ENCODE peak calls at places on chromosomes 3 and 15, in six cellular contexts. T, H, A, L, I and Y are unnamed samples.

GRCh38 chr3:36792342-36792741 is 28.0 kb upstream of the DCLK3 start:
- DNase-seq in I (peak), H (peak), L (peak), T (peak), A (peak), Y (no peak)

GRCh38 chr3:72604287-72604686 is 244.0 kb downstream of the SHQ1 start:
- DNase-seq in T (peak), A (no peak), H (no peak), L (no peak), I (no peak), Y (no peak)

GRCh38 chr3:13277130-13277783 is 142.9 kb downstream of the NUP210 start:
- DNase-seq in T (no peak), I (no peak), L (no peak), A (no peak), H (no peak), Y (no peak)

GRCh38 chr3:25144430-25144829 is 283.6 kb upstream of the RARB start:
- DNase-seq in A (no peak), L (no peak), I (no peak), T (peak), H (no peak), Y (no peak)

GRCh38 chr15:37095197-37095992 is 5.0 kb downstream of the MEIS2 start:
- DNase-seq in I (no peak), T (no peak), A (no peak), H (no peak), L (no peak), Y (no peak)

GRCh38 chr3:30644615-30645014 is 38.2 kb downstream of the TGFBR2 start:
- DNase-seq in H (peak), T (peak), A (peak), I (no peak), L (no peak), Y (no peak)

GRCh38 chr3:30623375-30623774 is 17.0 kb downstream of the TGFBR2 start:
- DNase-seq in I (no peak), T (peak), A (peak), H (no peak), L (no peak), Y (no peak)

GRCh38 chr3:4416961-4417360 is 50.1 kb downstream of the SUMF1 start:
- DNase-seq in H (no peak), A (peak), T (peak), I (no peak), L (peak), Y (no peak)

GRCh38 chr15:32843211-32843907 is 125.6 kb downstream of the GREM1 start:
- DNase-seq in A (no peak), H (no peak), L (no peak), I (no peak), T (peak), Y (no peak)

GRCh38 chr15:79400650-79401049 is 31.5 kb upstream of the MINAR1 start:
- DNase-seq in T (no peak), H (no peak), I (no peak), A (no peak), L (no peak), Y (no peak)

GRCh38 chr15:90099868-90100854 is 2.1 kb downstream of the IDH2 start:
- DNase-seq in T (peak), A (peak), I (no peak), H (peak), L (peak), Y (peak)

GRCh38 chr15:90401499-90401898 is 13.5 kb downstream of the IQGAP1 start:
- DNase-seq in A (no peak), T (no peak), H (no peak), I (no peak), L (no peak), Y (no peak)

GRCh38 chr15:69824877-69825406 is 272.8 kb downstream of the TLE3 start:
- DNase-seq in H (no peak), A (no peak), L (no peak), I (no peak), T (no peak), Y (no peak)

GRCh38 chr3:77825045-77825827 is 785.3 kb downstream of the ROBO2 start:
- DNase-seq in T (peak), A (peak), L (peak), H (no peak), I (no peak), Y (peak)

GRCh38 chr15:78210349-78210717 is 24.0 kb downstream of the ACSBG1 start:
- DNase-seq in L (no peak), A (no peak), I (no peak), T (no peak), H (no peak), Y (no peak)

GRCh38 chr15:35654334-35654733 is 108.4 kb upstream of the DPH6 start:
- DNase-seq in A (no peak), L (no peak), T (no peak), I (no peak), H (no peak), Y (no peak)

GRCh38 chr15:64653757-64654156 is 121.6 kb downstream of the RBPMS2 start:
- DNase-seq in H (peak), L (no peak), T (peak), A (peak), I (no peak), Y (peak)

GRCh38 chr15:23670970-23671369 is 16.1 kb downstream of the NDN start:
- DNase-seq in L (no peak), I (no peak), H (no peak), A (no peak), T (no peak), Y (no peak)

GRCh38 chr15:53648934-53649333 is 110.5 kb downstream of the WDR72 start:
- DNase-seq in H (no peak), A (no peak), T (no peak), I (no peak), L (no peak), Y (no peak)

GRCh38 chr15:78266806-78267205 is 2.4 kb downstream of the DNAJA4 start:
- DNase-seq in T (no peak), H (no peak), I (no peak), L (no peak), A (no peak), Y (no peak)

GRCh38 chr3:191138937-191139336 is 60.1 kb upstream of the OSTN start:
- DNase-seq in H (no peak), T (no peak), I (no peak), A (no peak), L (no peak), Y (no peak)

GRCh38 chr3:8001712-8002111 is 499.9 kb upstream of the LMCD1 start:
- DNase-seq in T (no peak), H (no peak), I (no peak), L (no peak), A (no peak), Y (no peak)

GRCh38 chr3:7999363-7999762 is 502.3 kb upstream of the LMCD1 start:
- DNase-seq in A (no peak), H (no peak), L (no peak), T (no peak), I (no peak), Y (no peak)

DNA sequence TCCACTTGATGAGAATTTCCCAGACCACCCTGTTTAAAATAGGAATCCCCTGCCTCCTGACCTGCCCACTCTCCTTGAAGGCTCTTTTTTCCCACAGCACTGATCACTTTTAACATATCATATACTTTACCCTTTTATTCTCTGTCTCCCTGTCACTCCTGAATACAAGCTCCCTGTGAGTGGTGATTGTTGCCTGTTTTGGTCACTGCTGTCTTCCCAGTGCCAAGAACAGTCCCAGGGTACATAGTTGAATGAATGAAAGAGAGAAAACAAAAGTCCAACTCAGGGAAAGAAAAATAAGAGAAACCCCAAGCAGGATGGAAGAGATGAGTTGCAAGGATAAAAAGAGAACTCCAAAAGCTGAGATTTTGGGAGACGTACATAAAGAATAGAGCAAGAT is 500.3 kb upstream of the LMCD1 start:
- DNase-seq in T (no peak), H (no peak), L (no peak), A (no peak), I (no peak), Y (no peak)
- H3K27ac ChIP-seq in T (no peak), H (no peak), L (no peak), A (no peak), I (no peak), Y (no peak)

DNA sequence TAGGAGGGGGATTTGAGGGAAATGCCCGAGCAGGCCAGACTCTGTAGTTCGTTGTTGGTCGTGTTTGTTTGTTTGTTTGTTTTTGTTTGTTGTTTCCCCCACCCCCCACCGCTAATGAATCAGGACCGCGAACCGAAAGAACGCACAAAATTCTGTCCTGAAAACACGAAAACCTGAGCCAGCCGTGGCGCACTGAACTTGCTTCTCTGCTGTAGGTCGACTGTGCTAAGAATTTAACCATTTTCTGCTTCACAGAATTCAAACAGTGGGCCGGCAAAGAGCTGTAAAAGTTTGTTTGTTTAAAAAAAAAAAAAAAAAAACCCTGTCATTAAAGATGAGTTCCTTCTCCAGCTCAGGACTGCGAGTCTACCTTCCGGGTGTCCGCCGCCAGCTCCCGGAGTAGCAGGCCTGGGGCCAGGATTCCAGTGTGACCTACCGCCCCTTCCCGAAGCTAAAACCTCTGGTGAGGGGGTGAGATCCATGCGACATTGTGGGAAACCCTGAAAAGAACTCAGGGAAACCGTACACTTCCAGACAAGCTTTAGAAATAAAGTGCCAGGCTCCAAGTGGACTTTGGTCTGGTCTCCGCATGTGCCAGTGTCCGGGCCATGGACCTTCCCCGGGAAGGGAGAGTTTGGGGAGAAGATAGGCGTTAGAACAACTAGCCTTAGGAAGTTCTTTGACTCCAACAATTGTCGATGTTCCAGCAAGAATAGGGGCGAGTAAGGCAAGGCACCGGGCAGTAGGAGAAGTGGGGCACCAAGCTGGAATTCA is 12.0 kb downstream of the ZIC4 start:
- DNase-seq in H (no peak), I (no peak), A (no peak), T (peak), L (no peak), Y (no peak)
- H2AFZ ChIP-seq in H (no peak), I (no peak), A (no peak), T (peak), L (no peak), Y (no peak)

GRCh38 chr3:160226740-160227048 is 1.5 kb downstream of the C3orf80 start:
- DNase-seq in T (no peak), A (no peak), H (no peak), L (no peak), I (no peak), Y (no peak)
- H3K4me3 ChIP-seq in T (peak), A (no peak), H (no peak), L (no peak), I (no peak), Y (no peak)

GRCh38 chr3:135155228-135155627 is 360.2 kb downstream of the EPHB1 start:
- DNase-seq in T (no peak), H (no peak), I (no peak), L (no peak), A (no peak), Y (peak)
- H3K27ac ChIP-seq in T (no peak), H (no peak), I (no peak), L (no peak), A (no peak), Y (no peak)

GRCh38 chr3:105197863-105198262 is 168.8 kb upstream of the ALCAM start:
- DNase-seq in L (no peak), H (no peak), A (no peak), T (no peak), I (no peak), Y (no peak)
- H2AFZ ChIP-seq in L (peak), H (no peak), A (no peak), T (no peak), I (no peak), Y (no peak)

DNA sequence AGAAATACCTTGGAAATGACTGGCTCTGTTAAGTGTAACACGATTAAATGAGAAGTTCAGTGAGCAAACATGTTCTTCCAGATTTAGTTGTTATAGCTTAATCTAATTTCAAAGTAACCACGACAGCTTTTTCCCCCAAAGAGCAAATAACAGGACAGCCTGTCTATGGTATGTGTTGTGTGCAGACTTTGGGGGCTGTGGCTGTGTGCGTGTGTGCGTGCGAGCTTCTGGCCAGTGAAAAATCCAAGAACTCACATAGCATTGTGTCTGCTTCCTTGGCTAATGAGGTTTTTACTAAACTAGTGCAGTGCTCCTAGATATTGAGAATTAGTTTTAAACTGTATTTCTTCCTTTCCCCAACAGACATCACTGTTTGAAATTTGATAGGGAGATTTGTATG is 167.1 kb downstream of the CACNA1D start:
- DNase-seq in H (no peak), L (no peak), A (no peak), I (no peak), T (no peak), Y (no peak)
- H3K4me3 ChIP-seq in H (no peak), L (no peak), A (no peak), I (no peak), T (no peak), Y (no peak)

DNA sequence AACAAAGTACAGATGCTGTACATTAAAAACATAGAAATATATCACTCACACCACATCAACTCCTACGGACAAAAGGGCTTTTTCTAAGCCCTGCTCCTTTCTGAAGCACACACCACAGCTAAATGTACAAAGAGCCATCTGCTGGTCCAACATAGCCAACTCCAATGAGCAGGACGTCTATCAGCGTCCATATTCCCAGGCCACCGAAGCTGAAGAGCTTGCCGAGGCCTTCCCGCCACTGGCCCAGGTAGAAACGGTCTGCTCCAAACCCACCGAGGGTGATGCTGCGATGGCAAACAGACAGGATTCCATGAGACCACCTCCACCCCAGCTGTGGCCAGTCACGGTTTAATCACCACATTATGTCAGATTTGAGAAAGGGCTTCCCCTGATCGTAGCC is 9.8 kb downstream of the TM2D3 start:
- DNase-seq in H (no peak), I (no peak), T (peak), A (no peak), L (no peak), Y (no peak)
- H3K27ac ChIP-seq in H (peak), I (no peak), T (peak), A (no peak), L (no peak), Y (no peak)